ENCODE peak calls at places on chromosome 18, in six cellular contexts. V, Q, H, R, G and Y are unnamed samples. For H3K4me1 and H3K27me3, the result is how much of the 10 kb centered on the place peaks cover.

GRCh38 chr18:3713166-3713565 is 263.2 kb downstream of the TGIF1 start:
- DNase-seq in V (no peak), Q (no peak), H (no peak), R (no peak), G (no peak), Y (no peak)

GRCh38 chr18:63317556-63317946 is 2.0 kb downstream of the BCL2 start:
- DNase-seq in V (no peak), Q (no peak), H (no peak), R (no peak), G (no peak), Y (no peak)

GRCh38 chr18:13103366-13103765 is 112.2 kb downstream of the CEP192 start:
- DNase-seq in V (no peak), Q (no peak), H (no peak), R (no peak), G (peak), Y (no peak)

GRCh38 chr18:9720327-9720726 is 12.2 kb downstream of the RAB31 start:
- DNase-seq in V (no peak), Q (no peak), H (no peak), R (no peak), G (no peak), Y (no peak)

GRCh38 chr18:41096504-41096903 is 858.5 kb upstream of the PIK3C3 start:
- DNase-seq in V (no peak), Q (peak), H (no peak), R (no peak), G (no peak), Y (no peak)

GRCh38 chr18:13482641-13482945 is 243.8 kb downstream of the FAM210A start:
- DNase-seq in V (no peak), Q (no peak), H (no peak), R (no peak), G (no peak), Y (no peak)

GRCh38 chr18:44033144-44033543 is 647.5 kb upstream of the SETBP1 start:
- DNase-seq in V (no peak), Q (no peak), H (no peak), R (no peak), G (no peak), Y (no peak)

GRCh38 chr18:62420151-62420512 is 95.0 kb downstream of the TNFRSF11A start:
- DNase-seq in V (no peak), Q (peak), H (no peak), R (peak), G (no peak), Y (no peak)

GRCh38 chr18:53639696-53640095 is 584.8 kb downstream of the MBD2 start:
- DNase-seq in V (no peak), Q (no peak), H (no peak), R (no peak), G (no peak), Y (peak)

GRCh38 chr18:79466591-79466990 is 70.9 kb downstream of the NFATC1 start:
- DNase-seq in V (no peak), Q (no peak), H (no peak), R (peak), G (no peak), Y (no peak)
- TF ChIP-seq POLR2A in V (no peak), Q (no peak), H (no peak), R (no peak), G (no peak), Y (no peak)

GRCh38 chr18:51037230-51037629 is 7.2 kb downstream of the SMAD4 start:
- DNase-seq in V (no peak), Q (no peak), H (no peak), R (no peak), G (no peak), Y (no peak)

GRCh38 chr18:51038110-51038509 is 8.1 kb downstream of the SMAD4 start:
- DNase-seq in V (no peak), Q (no peak), H (no peak), R (no peak), G (no peak), Y (no peak)

GRCh38 chr18:51044928-51045587 is 15.0 kb downstream of the SMAD4 start:
- DNase-seq in V (no peak), Q (no peak), H (no peak), R (no peak), G (no peak), Y (no peak)

GRCh38 chr18:51039138-51040112 is 9.4 kb downstream of the SMAD4 start:
- DNase-seq in V (no peak), Q (peak), H (no peak), R (no peak), G (no peak), Y (no peak)

DNA sequence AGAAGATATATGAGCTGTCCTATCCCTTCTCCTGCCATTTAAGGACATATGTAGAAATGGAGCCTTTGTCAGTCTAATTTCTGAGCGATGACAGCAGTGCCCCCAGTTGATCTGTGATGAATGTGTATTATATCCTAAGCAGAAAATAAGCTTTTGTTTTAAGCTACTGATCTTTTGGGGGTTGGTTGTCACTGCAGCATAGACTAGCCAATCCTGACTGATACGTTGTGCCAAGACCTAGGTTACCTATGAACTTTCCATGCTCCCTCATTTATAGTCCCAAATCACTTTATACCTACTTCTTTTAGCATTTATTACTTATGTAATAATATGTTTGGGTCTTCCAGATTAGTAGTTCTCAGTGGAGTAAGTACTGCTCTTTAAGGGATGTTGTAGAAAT is 11.7 kb downstream of the SMAD4 start:
- DNase-seq in V (no peak), Q (no peak), H (no peak), R (no peak), G (no peak), Y (no peak)
- H3K4me1 ChIP-seq in V (half or more), Q (under half), H (under half), R (half or more), G (under half), Y (half or more)

DNA sequence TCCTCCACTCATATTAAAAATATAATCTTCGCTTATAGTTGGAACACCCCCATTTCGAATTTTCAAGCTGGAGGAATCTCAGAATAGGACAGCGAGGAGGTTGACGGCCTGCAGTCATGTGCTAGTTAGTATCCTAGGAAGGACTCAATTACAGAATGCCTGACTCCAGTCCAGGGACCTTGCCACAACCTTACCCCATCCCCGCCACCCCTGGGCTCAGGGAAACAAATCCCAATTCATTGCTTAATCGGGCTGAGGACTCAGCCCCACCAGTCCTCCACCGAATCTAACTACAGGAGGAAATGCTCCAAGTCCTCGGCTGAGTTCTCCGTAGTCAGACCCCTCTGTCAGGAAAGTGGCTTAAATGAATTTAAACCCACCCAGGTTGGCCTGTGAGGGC is 31.7 kb upstream of the ZBTB7C start:
- DNase-seq in V (peak), Q (no peak), H (no peak), R (no peak), G (no peak), Y (no peak)
- H3K27me3 ChIP-seq in V (under half), Q (half or more), H (under half), R (under half), G (under half), Y (under half)

DNA sequence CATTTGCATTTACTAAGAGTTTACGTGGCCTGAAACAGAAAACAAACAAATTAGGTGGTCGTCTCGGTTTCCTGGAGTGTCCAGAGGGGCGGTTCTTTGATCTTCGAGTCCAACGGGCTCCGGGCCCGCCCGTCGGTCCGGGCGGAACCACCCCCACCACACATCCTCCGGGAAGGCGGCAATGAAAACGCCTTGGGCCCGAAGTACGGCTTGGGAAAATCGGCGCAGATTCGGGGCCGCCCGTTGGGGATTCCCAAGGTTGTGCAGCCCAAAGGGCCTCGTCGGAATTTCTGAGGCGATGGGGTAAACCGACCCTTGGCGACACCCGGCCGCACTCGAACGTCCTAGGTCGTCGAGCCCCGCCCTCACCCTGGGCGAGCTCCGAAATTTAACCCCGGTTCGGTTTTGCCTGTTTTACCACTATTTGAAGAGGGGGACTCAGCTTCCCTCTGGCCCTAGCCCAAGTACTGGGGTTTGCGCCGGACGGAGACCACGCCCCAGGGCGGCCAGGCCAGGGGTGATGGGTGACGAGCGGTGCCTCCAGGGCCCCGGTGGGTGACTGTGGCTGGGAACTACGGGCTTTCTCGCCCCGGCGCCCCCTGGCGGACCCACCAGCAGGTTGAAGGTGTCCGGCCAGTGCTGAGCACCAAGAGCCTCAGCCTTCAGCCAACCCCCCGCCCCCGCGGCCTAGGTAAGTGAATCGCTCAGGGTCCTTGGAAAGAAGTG is 1.9 kb upstream of the CFAP53 start:
- DNase-seq in V (no peak), Q (peak), H (peak), R (peak), G (no peak), Y (peak)
- TF ChIP-seq POLR2A in V (no peak), Q (no peak), H (no peak), R (peak), G (no peak), Y (no peak)

GRCh38 chr18:5974696-5975095 is 79.4 kb upstream of the TMEM200C start:
- DNase-seq in V (peak), Q (no peak), H (no peak), R (no peak), G (no peak), Y (no peak)
- H3K4me1 ChIP-seq in V (under half), Q (under half), H (under half), R (under half), G (under half), Y (under half)

GRCh38 chr18:6013101-6013790 is 117.9 kb upstream of the TMEM200C start:
- DNase-seq in V (no peak), Q (peak), H (no peak), R (no peak), G (no peak), Y (no peak)

GRCh38 chr18:6010284-6010683 is 115.0 kb upstream of the TMEM200C start:
- DNase-seq in V (no peak), Q (peak), H (no peak), R (no peak), G (no peak), Y (no peak)

GRCh38 chr18:6004683-6005082 is 109.4 kb upstream of the TMEM200C start:
- DNase-seq in V (no peak), Q (no peak), H (no peak), R (no peak), G (no peak), Y (no peak)

GRCh38 chr18:6015364-6015763 is 120.0 kb upstream of the TMEM200C start:
- DNase-seq in V (no peak), Q (peak), H (no peak), R (no peak), G (no peak), Y (no peak)

GRCh38 chr18:6009751-6010150 is 114.4 kb upstream of the TMEM200C start:
- DNase-seq in V (no peak), Q (peak), H (no peak), R (no peak), G (no peak), Y (no peak)
- H3K27me3 ChIP-seq in V (under half), Q (under half), H (under half), R (under half), G (under half), Y (under half)

GRCh38 chr18:75209129-75209951 is at the start of gene PTGR3:
- DNase-seq in V (peak), Q (peak), H (peak), R (peak), G (peak), Y (peak)
- TF ChIP-seq POLR2A in V (no peak), Q (no peak), H (peak), R (peak), G (no peak), Y (no peak)

DNA sequence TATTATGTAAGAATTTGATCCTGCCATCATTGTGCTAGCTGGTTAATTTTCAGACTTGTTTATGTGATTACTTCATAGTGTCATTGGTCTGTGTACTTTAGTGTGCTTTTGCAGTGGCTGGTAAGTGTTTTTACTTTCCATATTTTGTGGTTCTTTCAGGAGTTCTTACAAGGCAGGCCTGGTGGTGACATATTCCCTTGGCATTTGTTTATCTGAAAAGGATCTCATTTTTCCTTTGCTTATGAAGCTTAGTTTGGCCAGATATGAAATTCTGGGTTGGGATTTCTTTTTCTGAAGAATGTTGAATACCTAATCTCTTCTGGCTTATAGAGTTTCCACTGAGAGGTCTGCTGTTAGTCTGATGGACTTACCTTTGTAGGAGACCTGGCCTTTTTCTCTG is 72.8 kb upstream of the MC4R start:
- DNase-seq in V (no peak), Q (peak), H (no peak), R (no peak), G (no peak), Y (no peak)
- H3K4me1 ChIP-seq in V (under half), Q (under half), H (under half), R (under half), G (under half), Y (under half)

GRCh38 chr18:48182779-48183178 is 226.4 kb downstream of the ZBTB7C start:
- DNase-seq in V (no peak), Q (no peak), H (no peak), R (no peak), G (no peak), Y (no peak)

GRCh38 chr18:48181132-48181823 is 227.9 kb downstream of the ZBTB7C start:
- DNase-seq in V (no peak), Q (no peak), H (no peak), R (no peak), G (no peak), Y (no peak)

GRCh38 chr18:48179005-48179404 is 230.2 kb downstream of the ZBTB7C start:
- DNase-seq in V (no peak), Q (no peak), H (no peak), R (no peak), G (no peak), Y (no peak)

GRCh38 chr18:48181857-48182430 is 227.2 kb downstream of the ZBTB7C start:
- DNase-seq in V (peak), Q (no peak), H (no peak), R (no peak), G (no peak), Y (no peak)

DNA sequence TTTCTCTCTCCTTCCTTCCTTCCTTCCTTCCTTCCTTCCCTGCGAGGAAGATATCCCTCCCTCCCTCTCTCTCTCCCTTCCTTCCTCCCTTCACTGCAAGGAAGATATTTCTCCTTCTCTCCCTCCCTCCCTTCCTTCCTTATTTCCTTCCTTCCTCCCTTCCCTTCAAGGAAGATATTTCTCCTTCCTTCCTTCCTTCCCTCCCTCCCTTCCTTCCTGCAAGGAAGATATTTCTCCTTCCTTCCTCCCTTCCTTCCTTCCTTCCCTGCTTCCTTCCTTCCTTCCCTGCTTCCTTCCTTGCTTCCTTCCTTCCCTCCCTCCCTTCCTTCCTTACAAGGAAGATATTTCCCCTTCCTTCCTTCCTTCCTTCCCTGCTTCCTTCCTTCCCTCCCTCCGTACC is 229.5 kb downstream of the ZBTB7C start:
- DNase-seq in V (no peak), Q (no peak), H (no peak), R (no peak), G (no peak), Y (no peak)
- H3K27me3 ChIP-seq in V (under half), Q (under half), H (under half), R (under half), G (under half), Y (under half)

GRCh38 chr18:78601923-78602322 is 377.7 kb upstream of the SALL3 start:
- DNase-seq in V (no peak), Q (no peak), H (no peak), R (no peak), G (no peak), Y (no peak)
- TF ChIP-seq POLR2A in V (no peak), Q (no peak), H (no peak), R (no peak), G (no peak), Y (no peak)